ENCODE peak calls at places on chromosomes 13 and 19, in eight cellular contexts. T, C, M, U, W, E, L and V are unnamed samples. For H3K9me3, the result is how much of the 10 kb centered on the place peaks cover.

GRCh38 chr19:45322744-45323281 is at the start of gene CKM:
- DNase-seq in T (no peak), C (no peak), M (no peak), U (peak), W (no peak), E (no peak), L (no peak), V (no peak)

GRCh38 chr13:54029226-54029625 is 1000.6 kb downstream of the OLFM4 start:
- DNase-seq in T (no peak), C (no peak), M (peak), U (no peak), W (no peak), E (no peak), L (no peak), V (no peak)

GRCh38 chr19:58491393-58491792 is 15.2 kb downstream of the ZNF446 start:
- DNase-seq in T (no peak), C (no peak), M (no peak), U (no peak), W (no peak), E (no peak), L (no peak), V (no peak)

GRCh38 chr19:49528211-49528771 is 488 bp downstream of the RCN3 start:
- DNase-seq in T (no peak), C (no peak), M (peak), U (no peak), W (no peak), E (no peak), L (peak), V (no peak)

GRCh38 chr19:56477429-56478338 is 539 bp upstream of the ZNF667 start:
- DNase-seq in T (peak), C (no peak), M (peak), U (peak), W (peak), E (peak), L (peak), V (no peak)

GRCh38 chr19:28949535-28949934 is 263.4 kb downstream of the UQCRFS1 start:
- DNase-seq in T (no peak), C (no peak), M (no peak), U (no peak), W (no peak), E (no peak), L (no peak), V (no peak)

GRCh38 chr19:46571495-46571894 is 29.6 kb upstream of the CALM3 start:
- DNase-seq in T (no peak), C (no peak), M (no peak), U (no peak), W (no peak), E (no peak), L (no peak), V (no peak)

GRCh38 chr13:44191504-44192171 is 182.0 kb upstream of the SERP2 start:
- DNase-seq in T (no peak), C (no peak), M (peak), U (no peak), W (peak), E (peak), L (no peak), V (no peak)

GRCh38 chr19:39969266-39969665 is 1.7 kb upstream of the PSMC4 start:
- DNase-seq in T (no peak), C (no peak), M (no peak), U (no peak), W (no peak), E (no peak), L (no peak), V (no peak)

GRCh38 chr19:35458192-35458591 is 10.1 kb downstream of the FFAR2 start:
- DNase-seq in T (no peak), C (no peak), M (no peak), U (no peak), W (no peak), E (no peak), L (no peak), V (no peak)

GRCh38 chr19:58395979-58396627 is 647 bp downstream of the RNF225 start:
- DNase-seq in T (no peak), C (no peak), M (no peak), U (no peak), W (no peak), E (no peak), L (no peak), V (no peak)

GRCh38 chr13:71621152-71622124 is 245.6 kb downstream of the DACH1 start:
- DNase-seq in T (no peak), C (no peak), M (no peak), U (no peak), W (no peak), E (no peak), L (no peak), V (no peak)

GRCh38 chr19:54152267-54152666 is 7.3 kb downstream of the LENG1 start:
- DNase-seq in T (no peak), C (no peak), M (no peak), U (no peak), W (no peak), E (no peak), L (no peak), V (no peak)

GRCh38 chr13:25455146-25455545 is 83.4 kb downstream of the ATP8A2 start:
- DNase-seq in T (no peak), C (no peak), M (no peak), U (no peak), W (no peak), E (no peak), L (no peak), V (no peak)

GRCh38 chr19:8926341-8926740 is 83.9 kb downstream of the MUC16 start:
- DNase-seq in T (no peak), C (no peak), M (no peak), U (no peak), W (no peak), E (no peak), L (no peak), V (no peak)

GRCh38 chr13:107835339-107836018 is 379.9 kb downstream of the LIG4 start:
- DNase-seq in T (peak), C (no peak), M (peak), U (no peak), W (no peak), E (no peak), L (no peak), V (no peak)

GRCh38 chr13:59673301-59673700 is 490.4 kb downstream of the DIAPH3 start:
- DNase-seq in T (no peak), C (no peak), M (peak), U (no peak), W (no peak), E (no peak), L (no peak), V (no peak)

GRCh38 chr13:63696055-63696454 is 2280.4 kb upstream of the PCDH20 start:
- DNase-seq in T (peak), C (no peak), M (peak), U (no peak), W (no peak), E (no peak), L (no peak), V (no peak)

GRCh38 chr19:27746691-27747380 is 1466.1 kb downstream of the UQCRFS1 start:
- DNase-seq in T (no peak), C (no peak), M (peak), U (peak), W (no peak), E (peak), L (peak), V (no peak)

GRCh38 chr13:97285221-97285955 is 63.3 kb downstream of the MBNL2 start:
- DNase-seq in T (no peak), C (no peak), M (no peak), U (no peak), W (no peak), E (no peak), L (no peak), V (no peak)

GRCh38 chr13:73365681-73366080 is 306.9 kb downstream of the KLF5 start:
- DNase-seq in T (no peak), C (no peak), M (no peak), U (no peak), W (no peak), E (no peak), L (no peak), V (no peak)

GRCh38 chr19:55519461-55520311 is 17.2 kb downstream of the SBK2 start:
- DNase-seq in T (peak), C (no peak), M (peak), U (no peak), W (no peak), E (no peak), L (no peak), V (no peak)

GRCh38 chr13:28573595-28574373 is 78.9 kb upstream of the FLT1 start:
- DNase-seq in T (no peak), C (no peak), M (no peak), U (no peak), W (no peak), E (no peak), L (no peak), V (no peak)

GRCh38 chr19:2176336-2176994 is 12.7 kb downstream of the DOT1L start:
- DNase-seq in T (no peak), C (no peak), M (no peak), U (no peak), W (no peak), E (no peak), L (no peak), V (no peak)

GRCh38 chr19:13644648-13645047 is 119.7 kb upstream of the MRI1 start:
- DNase-seq in T (no peak), C (no peak), M (no peak), U (no peak), W (no peak), E (no peak), L (no peak), V (no peak)

GRCh38 chr13:66543780-66544179 is 686.4 kb downstream of the PCDH9 start:
- DNase-seq in T (no peak), C (no peak), M (no peak), U (no peak), W (no peak), E (no peak), L (no peak), V (no peak)

GRCh38 chr19:10751109-10751972 is 33.5 kb downstream of the DNM2 start:
- DNase-seq in T (no peak), C (no peak), M (no peak), U (peak), W (no peak), E (peak), L (no peak), V (no peak)

GRCh38 chr13:37816276-37816675 is 53.3 kb downstream of the TRPC4 start:
- DNase-seq in T (no peak), C (no peak), M (no peak), U (no peak), W (no peak), E (no peak), L (no peak), V (no peak)

GRCh38 chr13:51233117-51233826 is 11.1 kb downstream of the FAM124A start:
- DNase-seq in T (no peak), C (no peak), M (no peak), U (no peak), W (no peak), E (no peak), L (no peak), V (no peak)
- H3K9me3 ChIP-seq in T (under half), C (under half), M (under half), U (under half), W (under half), E (under half), L (under half), V (under half)

GRCh38 chr19:12015753-12016116 is 19.7 kb downstream of the ZNF433 start:
- DNase-seq in T (no peak), C (no peak), M (no peak), U (no peak), W (no peak), E (no peak), L (no peak), V (no peak)

GRCh38 chr19:12015015-12015752 is 20.3 kb downstream of the ZNF433 start:
- DNase-seq in T (no peak), C (no peak), M (no peak), U (no peak), W (no peak), E (no peak), L (no peak), V (no peak)
- H3K9me3 ChIP-seq in T (half or more), C (under half), M (half or more), U (half or more), W (under half), E (half or more), L (under half), V (under half)

DNA sequence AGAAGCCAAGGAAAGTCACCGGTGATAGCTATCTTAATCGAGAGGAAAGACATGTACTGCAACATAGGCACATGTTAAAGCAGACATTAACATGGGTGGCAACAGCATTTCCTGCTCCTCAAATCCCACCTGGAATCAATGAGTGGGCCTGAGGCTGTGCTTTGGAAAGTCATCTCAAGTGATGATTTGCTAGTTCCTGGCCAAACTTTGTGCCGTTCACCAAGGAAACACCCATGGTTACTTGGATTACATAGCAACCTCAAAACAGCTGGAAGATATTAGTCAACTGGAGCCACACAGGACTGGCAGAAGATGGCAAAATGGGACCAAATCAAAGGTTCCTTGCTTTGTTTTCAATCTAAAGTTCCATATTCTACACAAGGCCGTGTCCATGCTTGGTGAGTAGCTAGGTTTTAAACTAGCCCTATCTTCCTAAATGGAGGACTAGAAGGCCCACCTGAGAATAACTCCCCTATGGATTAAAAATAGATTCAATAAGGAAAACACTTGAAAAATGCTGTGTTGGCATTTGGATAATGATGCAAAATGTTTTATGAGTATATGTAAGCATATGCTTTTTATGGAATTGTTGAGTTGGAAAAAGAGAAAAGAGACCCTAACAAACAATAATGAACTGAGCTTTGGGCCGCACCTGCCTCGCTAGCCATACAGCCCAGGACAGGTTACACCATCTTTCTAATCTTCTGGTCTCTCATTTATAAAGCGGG is 144.5 kb downstream of the RGCC start:
- DNase-seq in T (no peak), C (no peak), M (no peak), U (no peak), W (no peak), E (no peak), L (no peak), V (no peak)
- H3K9me3 ChIP-seq in T (under half), C (under half), M (under half), U (under half), W (under half), E (under half), L (under half), V (under half)

DNA sequence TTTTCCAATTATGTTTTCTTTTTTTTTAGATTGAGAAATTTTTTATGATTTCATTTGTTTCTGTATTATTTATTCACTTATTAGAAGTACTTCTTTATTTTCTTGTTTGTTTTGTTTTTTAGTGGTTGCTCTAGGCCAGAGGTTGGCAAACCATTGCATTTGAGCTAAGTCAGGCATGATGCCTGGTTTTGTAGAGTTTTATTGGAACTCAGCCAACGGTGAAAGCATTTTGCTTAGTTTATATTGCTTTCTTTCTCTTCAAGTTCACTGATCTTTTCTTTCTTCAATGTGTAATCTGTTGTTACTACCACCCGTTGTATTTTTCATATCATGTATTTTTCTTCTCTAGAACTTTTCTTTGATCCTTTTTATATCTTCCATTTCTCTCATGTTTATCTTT is 19.7 kb downstream of the ZNF567 start:
- DNase-seq in T (no peak), C (no peak), M (no peak), U (no peak), W (no peak), E (no peak), L (no peak), V (no peak)
- H3K9me3 ChIP-seq in T (under half), C (half or more), M (under half), U (half or more), W (under half), E (half or more), L (half or more), V (under half)

GRCh38 chr13:83229574-83230300 is 652.5 kb downstream of the SLITRK1 start:
- DNase-seq in T (no peak), C (no peak), M (peak), U (no peak), W (no peak), E (no peak), L (no peak), V (no peak)
- H3K9me3 ChIP-seq in T (under half), C (under half), M (under half), U (under half), W (under half), E (under half), L (under half), V (under half)

GRCh38 chr19:22935151-22935550 is 67.8 kb downstream of the ZNF728 start:
- DNase-seq in T (no peak), C (no peak), M (no peak), U (no peak), W (no peak), E (no peak), L (no peak), V (no peak)
- H3K9me3 ChIP-seq in T (under half), C (under half), M (under half), U (under half), W (under half), E (under half), L (under half), V (under half)

GRCh38 chr13:113457510-113457909 is 4.2 kb upstream of the ADPRHL1 start:
- DNase-seq in T (no peak), C (no peak), M (no peak), U (no peak), W (no peak), E (no peak), L (no peak), V (no peak)

GRCh38 chr13:113460064-113460555 is 6.8 kb upstream of the ADPRHL1 start:
- DNase-seq in T (no peak), C (no peak), M (no peak), U (no peak), W (no peak), E (no peak), L (no peak), V (no peak)

GRCh38 chr13:113461022-113461751 is 7.9 kb upstream of the ADPRHL1 start:
- DNase-seq in T (no peak), C (no peak), M (no peak), U (no peak), W (no peak), E (no peak), L (no peak), V (no peak)

GRCh38 chr13:113458218-113459065 is 5.2 kb upstream of the ADPRHL1 start:
- DNase-seq in T (peak), C (no peak), M (peak), U (no peak), W (no peak), E (no peak), L (peak), V (no peak)

GRCh38 chr13:113460599-113460998 is 7.3 kb upstream of the ADPRHL1 start:
- DNase-seq in T (no peak), C (no peak), M (no peak), U (no peak), W (no peak), E (no peak), L (no peak), V (no peak)
- H3K9me3 ChIP-seq in T (under half), C (under half), M (under half), U (under half), W (under half), E (under half), L (under half), V (under half)